ENCODE peak calls at places on chromosomes 5 and 9, in eight cellular contexts. R is A549, Y is IMR-90, J is HepG2, U is HCT116, O is K562, L is SK-N-SH, I is GM12878. H is an unnamed sample.

GRCh38 chr5:127254729-127255284 is 35.8 kb upstream of the MEGF10 start:
- DNase-seq in O (no peak), I (no peak), U (peak; percentile 22), J (no peak), L (no peak), R (no peak), Y (peak; percentile 78), H (no peak)

GRCh38 chr5:73693573-73694061 is 67.6 kb downstream of the ARHGEF28 start:
- DNase-seq in O (no peak), L (peak; percentile 16), Y (peak; percentile 49), J (peak; percentile 56), U (no peak), R (peak; percentile 40), I (no peak), H (peak; percentile 7)

GRCh38 chr5:40395241-40395640 is 284.5 kb upstream of the PTGER4 start:
- DNase-seq in L (no peak), O (no peak), Y (no peak), R (no peak), I (no peak), J (no peak), U (no peak), H (no peak)

GRCh38 chr9:23701291-23701690 is 124.7 kb downstream of the ELAVL2 start:
- DNase-seq in O (no peak), Y (no peak), J (no peak), L (no peak), U (no peak), R (no peak), I (no peak), H (no peak)

GRCh38 chr9:95499847-95500246 is 16.9 kb downstream of the PTCH1 start:
- DNase-seq in I (no peak), Y (peak; percentile 57), L (peak; percentile 59), R (no peak), J (peak; percentile 32), U (no peak), O (no peak), H (no peak)

GRCh38 chr9:106203832-106204516 is 509.6 kb downstream of the TMEM38B start:
- DNase-seq in L (no peak), O (no peak), J (no peak), R (no peak), I (no peak), Y (no peak), U (no peak), H (no peak)

GRCh38 chr5:14054965-14055963 is 87.9 kb upstream of the TRIO start:
- DNase-seq in L (no peak), I (no peak), O (no peak), R (no peak), Y (peak; percentile 81), U (no peak), J (no peak), H (no peak)

GRCh38 chr9:107246259-107247254 is 36.5 kb upstream of the RAD23B start:
- DNase-seq in R (no peak), J (no peak), L (no peak), Y (peak; percentile 13), O (no peak), I (no peak), U (no peak), H (peak; percentile 70)

GRCh38 chr5:143791848-143792701 is 19.9 kb upstream of the HMHB1 start:
- DNase-seq in J (no peak), I (no peak), L (no peak), O (no peak), U (no peak), R (no peak), Y (no peak), H (no peak)

GRCh38 chr5:95631265-95631957 is 11.5 kb downstream of the GPR150 start:
- DNase-seq in Y (peak; percentile 89), U (no peak), L (no peak), R (no peak), I (no peak), O (no peak), J (no peak), H (no peak)

GRCh38 chr9:110767559-110768063 is 99.0 kb downstream of the MUSK start:
- DNase-seq in Y (peak; percentile 51), L (no peak), J (no peak), O (no peak), I (no peak), R (no peak), U (no peak), H (no peak)

GRCh38 chr9:23537192-23538059 is 288.6 kb downstream of the ELAVL2 start:
- DNase-seq in O (no peak), I (no peak), L (no peak), U (no peak), J (peak; percentile 2), R (no peak), Y (no peak), H (peak; percentile 56)

GRCh38 chr5:100623719-100624118 is 88.5 kb downstream of the FAM174A start:
- DNase-seq in I (no peak), L (no peak), J (no peak), U (no peak), O (no peak), R (no peak), Y (peak; percentile 25), H (no peak)

GRCh38 chr5:7246312-7246711 is 149.6 kb upstream of the ADCY2 start:
- DNase-seq in R (no peak), J (no peak), O (no peak), U (no peak), Y (no peak), I (no peak), L (no peak), H (no peak)

GRCh38 chr5:173016069-173016455 is 32.5 kb downstream of the ATP6V0E1 start:
- DNase-seq in Y (no peak), O (no peak), I (no peak), L (no peak), R (no peak), U (no peak), J (no peak), H (no peak)

GRCh38 chr9:101458955-101459631 is 23.5 kb upstream of the ALDOB start:
- DNase-seq in O (no peak), I (no peak), L (peak; percentile 76), R (peak; percentile 58), J (peak; percentile 86), U (peak; percentile 79), Y (peak; percentile 83), H (peak; percentile 51)

GRCh38 chr5:111585291-111585690 is 73.0 kb upstream of the STARD4 start:
- DNase-seq in U (no peak), Y (no peak), J (no peak), R (no peak), L (no peak), I (no peak), O (no peak), H (no peak)

GRCh38 chr9:121026768-121027167 is 23.3 kb downstream of the C5 start:
- DNase-seq in R (no peak), O (no peak), Y (no peak), U (no peak), J (peak; percentile 3), L (no peak), I (no peak), H (no peak)

GRCh38 chr5:133261993-133262392 is 210.2 kb downstream of the HSPA4 start:
- DNase-seq in O (no peak), J (peak; percentile 27), R (no peak), I (no peak), Y (no peak), U (no peak), L (no peak), H (no peak)

GRCh38 chr9:135049460-135049859 is 38.0 kb upstream of the OLFM1 start:
- DNase-seq in I (no peak), Y (no peak), J (no peak), O (no peak), U (no peak), R (no peak), L (no peak), H (no peak)

GRCh38 chr5:30997681-30998080 is 195.8 kb upstream of the CDH6 start:
- DNase-seq in U (no peak), Y (no peak), J (no peak), I (no peak), R (no peak), O (no peak), L (no peak), H (no peak)

GRCh38 chr9:15069106-15069505 is 158.9 kb upstream of the FREM1 start:
- DNase-seq in I (no peak), U (no peak), L (no peak), R (no peak), J (no peak), O (no peak), Y (no peak), H (no peak)

GRCh38 chr9:28882528-28882927 is 1309.2 kb upstream of the C9orf72 start:
- DNase-seq in J (no peak), O (no peak), Y (no peak), I (no peak), L (no peak), U (no peak), R (no peak), H (no peak)

GRCh38 chr5:138663009-138663408 is 87.8 kb upstream of the HSPA9 start:
- DNase-seq in O (no peak), Y (no peak), R (no peak), J (no peak), L (peak; percentile 46), U (no peak), I (no peak), H (no peak)

GRCh38 chr9:24118170-24118569 is 292.1 kb upstream of the ELAVL2 start:
- DNase-seq in U (no peak), Y (no peak), I (no peak), O (no peak), R (no peak), L (no peak), J (no peak), H (no peak)

DNA sequence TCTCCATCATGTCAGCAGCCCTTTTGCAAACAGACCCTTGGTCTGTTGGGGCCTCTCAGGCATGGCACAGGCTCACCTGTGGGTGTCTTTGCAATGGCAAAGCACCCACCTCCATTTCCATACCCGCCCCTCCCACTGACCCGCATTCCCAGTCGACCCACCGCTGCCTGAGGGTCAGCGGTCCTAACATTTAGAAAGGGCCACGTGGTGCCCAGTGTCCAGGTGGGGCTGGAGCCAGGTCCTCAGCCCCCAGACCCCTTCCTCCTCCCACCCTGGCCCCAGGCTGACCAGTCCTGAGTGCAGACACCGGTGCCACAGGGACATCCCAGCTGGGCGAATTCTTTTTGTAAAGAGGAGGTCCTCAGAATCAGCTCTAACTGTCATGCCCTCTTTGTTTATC is 43.3 kb upstream of the CEP72 start:
- DNase-seq in R (no peak), J (no peak), U (no peak), O (no peak), L (no peak), I (no peak), Y (no peak), H (no peak)
- TF ChIP-seq RAD21 in R (no peak), J (no peak), U (no peak), O (no peak), L (no peak), I (no peak), Y (no peak), H (no peak)

GRCh38 chr5:153900703-153901395 is 137.9 kb downstream of the FAM114A2 start:
- DNase-seq in R (no peak), O (no peak), U (no peak), L (no peak), I (no peak), Y (peak; percentile 75), J (no peak), H (no peak)
- TF ChIP-seq RAD21 in R (no peak), O (no peak), U (no peak), L (no peak), I (no peak), Y (no peak), J (no peak), H (no peak)

GRCh38 chr9:126666155-126666803 is 52.6 kb downstream of the LMX1B start:
- DNase-seq in I (peak; percentile 20), J (no peak), Y (no peak), L (no peak), R (no peak), O (peak; percentile 40), U (no peak), H (no peak)
- TF ChIP-seq RAD21 in I (no peak), J (no peak), Y (no peak), L (no peak), R (no peak), O (no peak), U (no peak), H (no peak)

GRCh38 chr9:75200892-75201470 is 112.7 kb downstream of the OSTF1 start:
- DNase-seq in O (peak; percentile 26), R (peak; percentile 8), L (peak; percentile 30), U (peak; percentile 61), I (no peak), Y (peak; percentile 49), J (peak; percentile 47), H (no peak)
- TF ChIP-seq RAD21 in O (peak; percentile 80), R (peak; percentile 76), L (peak; percentile 62), U (peak; percentile 78), I (peak; percentile 72), Y (peak; percentile 45), J (peak; percentile 49), H (peak; percentile 83)